ENCODE peak calls at places on chromosomes 7 and 10, in four cellular contexts. C, X, R and J are unnamed samples.
A peak's percentile ranks its signal among the peaks of the same experiment; 100 is the strongest.

GRCh38 chr10:72096115-72097000 is 8.0 kb upstream of the SPOCK2 start:
- DNase-seq in R (no peak), C (no peak), X (no peak), J (no peak)

GRCh38 chr10:51074238-51075028 is at the start of gene PRKG1:
- DNase-seq in R (peak; percentile 79), C (peak; percentile 71), X (no peak), J (peak; percentile 67)

GRCh38 chr7:80766724-80767123 is 128.3 kb downstream of the CD36 start:
- DNase-seq in X (no peak), R (no peak), C (no peak), J (no peak)

GRCh38 chr7:5589819-5590595 is 166.4 kb upstream of the TNRC18 start:
- DNase-seq in R (no peak), C (no peak), X (no peak), J (no peak)

GRCh38 chr7:113809591-113809990 is 109.2 kb downstream of the PPP1R3A start:
- DNase-seq in C (no peak), R (no peak), X (no peak), J (no peak)

GRCh38 chr7:3042861-3043489 is 692 bp downstream of the CARD11 start:
- DNase-seq in X (no peak), R (peak; percentile 55), C (peak; percentile 54), J (no peak)

GRCh38 chr10:116014859-116015258 is 258.1 kb downstream of the GFRA1 start:
- DNase-seq in X (no peak), C (no peak), R (no peak), J (no peak)

GRCh38 chr10:86747796-86748581 is 8.4 kb upstream of the BMPR1A start:
- DNase-seq in X (no peak), C (no peak), R (no peak), J (no peak)

GRCh38 chr7:50751136-50751535 is 31.6 kb downstream of the GRB10 start:
- DNase-seq in R (no peak), X (no peak), C (no peak), J (no peak)

GRCh38 chr7:101169838-101170531 is 4.6 kb upstream of the VGF start:
- DNase-seq in C (peak; percentile 79), R (peak; percentile 81), X (no peak), J (no peak)

GRCh38 chr10:45373783-45374450 is at the start of gene ALOX5:
- DNase-seq in X (no peak), R (peak; percentile 80), C (peak; percentile 79), J (no peak)

GRCh38 chr7:28977881-28978280 is 19.8 kb upstream of the TRIL start:
- DNase-seq in R (no peak), C (no peak), X (no peak), J (no peak)

GRCh38 chr7:101819913-101820522 is 2.6 kb downstream of the CUX1 start:
- DNase-seq in R (no peak), C (no peak), X (no peak), J (no peak)

GRCh38 chr7:134886353-134887057 is 99.8 kb upstream of the AGBL3 start:
- DNase-seq in C (no peak), X (no peak), R (no peak), J (no peak)

GRCh38 chr10:81218307-81218706 is 656.7 kb upstream of the NRG3 start:
- DNase-seq in C (no peak), R (no peak), X (no peak), J (no peak)

GRCh38 chr10:5524721-5525531 is at the start of gene CALML3:
- DNase-seq in R (no peak), C (peak; percentile 24), X (no peak), J (no peak)

GRCh38 chr10:35986756-35987467 is 344.8 kb upstream of the FZD8 start:
- DNase-seq in R (no peak), C (no peak), X (no peak), J (no peak)

GRCh38 chr7:55212838-55213237 is 152.3 kb upstream of the LANCL2 start:
- DNase-seq in R (no peak), X (no peak), C (no peak), J (no peak)

GRCh38 chr10:3813986-3814831 is 29.2 kb upstream of the KLF6 start:
- DNase-seq in C (no peak), X (no peak), R (no peak), J (no peak)

GRCh38 chr7:156650042-156650441 is 9.5 kb downstream of the RNF32 start:
- DNase-seq in R (peak; percentile 45), C (peak; percentile 47), X (peak; percentile 33), J (no peak)

GRCh38 chr7:88361357-88361756 is 54.7 kb upstream of the STEAP4 start:
- DNase-seq in C (no peak), R (no peak), X (no peak), J (no peak)

GRCh38 chr7:92835140-92835850 is 1.1 kb downstream of the CDK6 start:
- DNase-seq in R (peak; percentile 80), X (peak; percentile 72), C (peak; percentile 75), J (no peak)

GRCh38 chr10:59434463-59435326 is 72.3 kb upstream of the FAM13C start:
- DNase-seq in C (no peak), R (no peak), X (no peak), J (no peak)

GRCh38 chr7:46714904-46715303 is 793.8 kb upstream of the IGFBP3 start:
- DNase-seq in C (no peak), X (no peak), R (no peak), J (no peak)

GRCh38 chr7:70116244-70116643 is 518.0 kb downstream of the AUTS2 start:
- DNase-seq in X (no peak), R (no peak), C (no peak), J (no peak)

GRCh38 chr7:80216996-80217842 is 82.6 kb downstream of the GNAI1 start:
- DNase-seq in R (no peak), X (no peak), C (no peak), J (no peak)

GRCh38 chr10:99859585-99859984 is 77.1 kb downstream of the ABCC2 start:
- DNase-seq in X (peak; percentile 60), C (no peak), R (no peak), J (no peak)

GRCh38 chr10:87546971-87547413 is 42.3 kb downstream of the MINPP1 start:
- DNase-seq in X (no peak), C (no peak), R (no peak), J (no peak)

GRCh38 chr7:23264916-23265458 is 18.4 kb downstream of the GPNMB start:
- DNase-seq in X (no peak), R (no peak), C (no peak), J (no peak)

GRCh38 chr7:2405601-2406345 is 2.4 kb downstream of the CHST12 start:
- DNase-seq in R (no peak), X (no peak), C (peak; percentile 61), J (no peak)

GRCh38 chr10:14954001-14954770 is at the start of gene DCLRE1C:
- DNase-seq in R (peak; percentile 96), C (peak; percentile 96), X (peak; percentile 80), J (peak; percentile 72)

GRCh38 chr10:32963102-32963501 is 5.1 kb upstream of the ITGB1 start:
- DNase-seq in C (no peak), X (no peak), R (no peak), J (peak; percentile 50)

GRCh38 chr10:124251317-124251716 is 157.9 kb upstream of the CHST15 start:
- DNase-seq in X (no peak), R (no peak), C (no peak), J (no peak)

GRCh38 chr7:86926732-86927131 is 132.7 kb downstream of the ELAPOR2 start:
- DNase-seq in C (no peak), R (peak; percentile 42), X (peak; percentile 24), J (no peak)

GRCh38 chr10:11234857-11235640 is 217.4 kb downstream of the CELF2 start:
- DNase-seq in R (no peak), X (no peak), C (no peak), J (no peak)

GRCh38 chr10:110617455-110618162 is 26.5 kb upstream of the RBM20 start:
- DNase-seq in C (no peak), X (no peak), R (no peak), J (no peak)

GRCh38 chr7:83550100-83550499 is 98.8 kb downstream of the SEMA3E start:
- DNase-seq in C (no peak), X (no peak), R (no peak), J (peak; percentile 21)

GRCh38 chr7:138584696-138585095 is 116.5 kb downstream of the SVOPL start:
- DNase-seq in X (no peak), C (no peak), R (no peak), J (no peak)

GRCh38 chr7:121547341-121548092 is 151.4 kb upstream of the FAM3C start:
- DNase-seq in R (no peak), X (peak; percentile 63), C (no peak), J (peak; percentile 29)

DNA sequence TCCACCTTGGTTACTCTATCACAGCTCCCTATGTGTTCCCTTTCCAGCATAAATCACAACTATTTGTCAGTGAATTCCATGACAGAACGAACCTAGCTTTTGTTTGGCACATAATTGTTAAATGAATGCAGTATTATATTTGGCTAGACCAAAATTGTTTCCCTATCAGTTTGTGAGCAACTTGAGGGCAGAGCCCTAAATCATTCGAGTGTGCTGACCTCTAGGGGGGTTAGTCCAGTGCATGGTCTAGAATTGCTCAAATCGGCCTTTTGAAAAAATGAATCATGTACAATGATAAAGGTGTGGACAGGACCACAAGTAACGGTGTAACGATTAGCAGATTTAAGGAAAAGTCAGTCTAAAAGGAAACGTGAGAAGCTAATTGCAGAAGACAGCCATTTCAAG is 475 bp upstream of the NRBF2 start:
- DNase-seq in R (no peak), C (no peak), X (no peak), J (no peak)
- H3K4me3 ChIP-seq in R (peak overlapping the region; percentile 91), C (peak overlapping the region; percentile 79), X (no peak overlapping the region), J (peak overlapping the region; percentile 93)

GRCh38 chr10:114027041-114027394 is 16.6 kb upstream of the ADRB1 start:
- DNase-seq in R (no peak), C (no peak), X (no peak), J (no peak)

GRCh38 chr10:114024876-114025609 is 18.6 kb upstream of the ADRB1 start:
- DNase-seq in C (no peak), X (no peak), R (no peak), J (no peak)

GRCh38 chr10:114025610-114026130 is 18.0 kb upstream of the ADRB1 start:
- DNase-seq in R (no peak), X (no peak), C (no peak), J (no peak)

GRCh38 chr10:114027951-114028350 is 15.7 kb upstream of the ADRB1 start:
- DNase-seq in R (no peak), X (no peak), C (no peak), J (no peak)

GRCh38 chr10:114026189-114027040 is 17.3 kb upstream of the ADRB1 start:
- DNase-seq in C (no peak), X (peak; percentile 58), R (no peak), J (peak; percentile 11)
- H3K27ac ChIP-seq in C (peak overlapping the region; percentile 2), X (peak overlapping the region; percentile 48), R (no peak overlapping the region), J (no peak overlapping the region)

GRCh38 chr10:43622022-43622421 is 15.8 kb downstream of the ZNF485 start:
- DNase-seq in C (peak; percentile 18), X (no peak), R (no peak), J (no peak)
- H3K4me3 ChIP-seq in C (no peak overlapping the region), X (no peak overlapping the region), R (no peak overlapping the region), J (no peak overlapping the region)

GRCh38 chr10:22631185-22631584 is 83.2 kb downstream of the PIP4K2A start:
- DNase-seq in C (no peak), R (no peak), X (no peak), J (no peak)
- H3K27ac ChIP-seq in C (peak overlapping the region; percentile 71), R (peak overlapping the region; percentile 5), X (no peak overlapping the region), J (no peak overlapping the region)